ENCODE peak calls at places on chromosomes 2 and 18, in eight cellular contexts. I, O, K, G, J, P, U and F are unnamed samples.

GRCh38 chr2:64854773-64855237 is 134.4 kb upstream of the SLC1A4 start:
- DNase-seq in O (peak; percentile 46), K (no peak), U (no peak), P (peak; percentile 66), I (peak; percentile 64), G (no peak), J (peak; percentile 71), F (no peak)

GRCh38 chr18:6624729-6625308 is 104.7 kb upstream of the ARHGAP28 start:
- DNase-seq in O (no peak), P (no peak), I (peak; percentile 71), K (no peak), U (peak; percentile 80), G (no peak), J (no peak), F (no peak)

GRCh38 chr2:53880756-53881155 is 21.0 kb upstream of the GPR75 start:
- DNase-seq in U (peak; percentile 82), K (no peak), P (no peak), I (peak; percentile 79), G (no peak), J (no peak), O (no peak), F (no peak)

GRCh38 chr2:56169521-56169920 is 14.3 kb upstream of the CCDC85A start:
- DNase-seq in P (no peak), O (no peak), G (no peak), J (no peak), U (no peak), I (no peak), K (no peak), F (no peak)

GRCh38 chr2:74001121-74001520 is 16.4 kb downstream of the TET3 start:
- DNase-seq in G (no peak), U (no peak), J (no peak), I (peak; percentile 50), K (no peak), O (no peak), P (no peak), F (no peak)

GRCh38 chr2:7704296-7704865 is 787.2 kb downstream of the RNF144A start:
- DNase-seq in J (no peak), P (no peak), U (no peak), I (no peak), K (no peak), O (no peak), G (no peak), F (no peak)

GRCh38 chr2:200635251-200635650 is 49.4 kb downstream of the AOX1 start:
- DNase-seq in U (no peak), I (no peak), P (no peak), G (no peak), O (no peak), J (peak; percentile 11), K (no peak), F (no peak)

GRCh38 chr2:238786379-238786778 is 61.5 kb upstream of the TWIST2 start:
- DNase-seq in G (no peak), I (no peak), P (no peak), K (no peak), O (no peak), J (no peak), U (no peak), F (no peak)

GRCh38 chr2:134745023-134745422 is 26.2 kb upstream of the TMEM163 start:
- DNase-seq in K (no peak), J (no peak), O (no peak), I (no peak), U (no peak), G (no peak), P (no peak), F (no peak)

GRCh38 chr2:172552547-172553291 is 3.2 kb upstream of the PDK1 start:
- DNase-seq in O (no peak), P (peak; percentile 20), U (peak; percentile 83), K (no peak), I (peak; percentile 96), G (no peak), J (no peak), F (peak; percentile 41)

GRCh38 chr2:144430722-144431163 is 89.2 kb downstream of the ZEB2 start:
- DNase-seq in G (peak; percentile 77), J (no peak), K (no peak), P (no peak), I (peak; percentile 65), O (no peak), U (peak; percentile 81), F (peak; percentile 84)

GRCh38 chr2:129877795-129878775 is 101.4 kb upstream of the RAB6C start:
- DNase-seq in J (peak; percentile 67), O (peak; percentile 6), I (peak; percentile 51), G (no peak), P (peak; percentile 52), U (peak; percentile 52), K (no peak), F (peak; percentile 8)

GRCh38 chr2:134218928-134219707 is 34.8 kb upstream of the MGAT5 start:
- DNase-seq in P (peak; percentile 35), J (peak; percentile 49), O (no peak), K (no peak), U (no peak), I (no peak), G (peak; percentile 62), F (no peak)

GRCh38 chr2:15154289-15154688 is 406.8 kb downstream of the NBAS start:
- DNase-seq in K (no peak), J (no peak), G (no peak), P (no peak), O (no peak), I (peak; percentile 64), U (peak; percentile 50), F (no peak)

GRCh38 chr2:45626387-45627010 is 15.4 kb upstream of the SRBD1 start:
- DNase-seq in I (no peak), O (no peak), P (no peak), G (no peak), U (no peak), J (peak; percentile 60), K (peak; percentile 36), F (no peak)

GRCh38 chr2:200383380-200384110 is 77.1 kb downstream of the SPATS2L start:
- DNase-seq in P (peak; percentile 40), J (no peak), K (no peak), U (peak; percentile 85), G (peak; percentile 66), I (peak; percentile 80), O (no peak), F (no peak)

GRCh38 chr2:128797937-128798336 is 479.3 kb upstream of the HS6ST1 start:
- DNase-seq in K (no peak), G (peak; percentile 88), I (no peak), U (no peak), O (no peak), J (no peak), P (no peak), F (no peak)

GRCh38 chr2:187054501-187055319 is 205.7 kb upstream of the ZSWIM2 start:
- DNase-seq in J (no peak), P (no peak), I (no peak), O (no peak), G (peak; percentile 38), U (no peak), K (no peak), F (no peak)

GRCh38 chr2:183149489-183149888 is 25.2 kb downstream of the NUP35 start:
- DNase-seq in K (no peak), O (no peak), I (peak; percentile 77), J (no peak), G (no peak), U (peak; percentile 72), P (no peak), F (peak; percentile 60)

GRCh38 chr18:60246606-60247005 is 126.0 kb downstream of the MC4R start:
- DNase-seq in U (no peak), O (no peak), G (peak; percentile 41), K (no peak), I (no peak), J (no peak), P (no peak), F (no peak)

GRCh38 chr2:232898592-232899541 is 28.8 kb downstream of the SNORC start:
- DNase-seq in U (peak; percentile 37), O (no peak), J (no peak), I (peak; percentile 75), K (no peak), P (peak; percentile 72), G (no peak), F (no peak)

GRCh38 chr2:201513271-201513670 is 61.7 kb downstream of the STRADB start:
- DNase-seq in P (no peak), U (peak; percentile 12), K (no peak), J (no peak), O (no peak), I (no peak), G (no peak), F (no peak)

GRCh38 chr2:188676012-188676405 is 298.2 kb upstream of the COL3A1 start:
- DNase-seq in G (no peak), P (no peak), I (peak; percentile 74), O (no peak), J (no peak), K (no peak), U (peak; percentile 63), F (peak; percentile 98)

GRCh38 chr2:191866675-191867506 is 20.0 kb upstream of the CAVIN2 start:
- DNase-seq in P (peak; percentile 59), G (no peak), U (peak; percentile 90), I (peak; percentile 93), J (peak; percentile 49), K (no peak), O (no peak), F (peak; percentile 81)

GRCh38 chr18:50507120-50507590 is 52.7 kb upstream of the MAPK4 start:
- DNase-seq in U (no peak), P (peak; percentile 76), K (peak; percentile 27), J (peak; percentile 52), O (no peak), G (peak; percentile 39), I (no peak), F (peak; percentile 2)

GRCh38 chr2:174343343-174343637 is 8.5 kb downstream of the SP9 start:
- DNase-seq in O (no peak), G (no peak), U (no peak), J (no peak), I (no peak), K (no peak), P (no peak), F (no peak)
- H3K4me3 ChIP-seq in O (no peak overlapping the region), G (no peak overlapping the region), U (no peak overlapping the region), J (no peak overlapping the region), I (no peak overlapping the region), K (no peak overlapping the region), P (no peak overlapping the region), F (no peak overlapping the region)

DNA sequence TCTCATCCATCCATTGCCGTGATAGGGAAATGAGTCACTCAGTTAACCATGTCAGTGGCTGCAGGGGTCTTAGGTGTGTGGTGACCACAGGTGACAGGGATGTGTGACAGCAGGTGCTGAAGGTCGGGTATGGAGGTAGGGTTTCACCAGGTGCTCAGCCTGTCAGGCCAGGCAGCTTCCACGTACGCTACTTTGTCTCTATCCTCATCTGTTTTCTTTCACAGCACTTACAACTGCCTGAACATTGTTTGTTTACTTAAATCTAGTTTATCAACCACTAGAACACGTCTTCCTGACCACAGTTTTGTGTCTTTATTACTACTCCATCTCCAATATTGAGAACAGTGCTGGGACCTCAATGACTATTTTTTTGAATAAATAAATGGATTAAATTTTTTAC is 11.4 kb upstream of the UXS1 start:
- DNase-seq in J (no peak), G (no peak), K (no peak), O (no peak), U (no peak), I (no peak), P (no peak), F (no peak)
- TF ChIP-seq CTCF in J (no peak), G (no peak), K (no peak), O (no peak), U (no peak), I (no peak), P (no peak), F (no peak)

GRCh38 chr2:119117891-119118882 is 40.4 kb downstream of the C1QL2 start:
- DNase-seq in O (no peak), J (no peak), K (no peak), P (no peak), U (no peak), G (no peak), I (no peak), F (no peak)
- H3K4me3 ChIP-seq in O (no peak overlapping the region), J (no peak overlapping the region), K (no peak overlapping the region), P (no peak overlapping the region), U (no peak overlapping the region), G (no peak overlapping the region), I (no peak overlapping the region), F (no peak overlapping the region)

GRCh38 chr2:170822292-170822884 is 5.7 kb downstream of the GAD1 start:
- DNase-seq in K (no peak), U (no peak), I (no peak), P (no peak), O (no peak), G (no peak), J (no peak), F (no peak)
- TF ChIP-seq CTCF in K (no peak), U (peak; percentile 41), I (no peak), P (no peak), O (no peak), G (peak; percentile 2), J (no peak), F (peak; percentile 55)